ENCODE peak calls at places on chromosomes 1 and 21, in seven cellular contexts. W is stimulated activated CD8-positive, alpha-beta memory T cell treated with anti-CD3 and anti-CD28 coated beads, Interleukin-7, amount 100 ng/mL, for 1 hour; E is cardiac fibroblast; B is aorta; G is islet precursor cell; I is HuH-7.5; C is T-helper 1 cell. U is an unnamed sample.

GRCh38 chr1:30268923-30269666 is 454.3 kb downstream of the MATN1 start:
- DNase-seq in G (peak; percentile 49), E (no peak), I (no peak), B (no peak), W (no peak), C (no peak), U (no peak)

GRCh38 chr1:233523047-233523446 is 90.9 kb upstream of the KCNK1 start:
- DNase-seq in I (no peak), E (no peak), C (no peak), B (no peak), G (no peak), W (no peak), U (no peak)

GRCh38 chr1:150476754-150477153 is 10.5 kb upstream of the TARS2 start:
- DNase-seq in G (no peak), C (no peak), W (no peak), E (no peak), I (no peak), B (no peak), U (no peak)

GRCh38 chr1:111225717-111226400 is 1.7 kb upstream of the CHI3L2 start:
- DNase-seq in B (no peak), C (no peak), G (no peak), I (no peak), E (peak; percentile 36), W (no peak), U (no peak)

GRCh38 chr1:56469640-56470371 is 109.6 kb downstream of the PLPP3 start:
- DNase-seq in E (peak; percentile 70), G (no peak), I (no peak), C (no peak), W (no peak), B (no peak), U (no peak)

GRCh38 chr1:153790996-153791855 is 16.0 kb downstream of the SLC27A3 start:
- DNase-seq in G (no peak), I (no peak), B (no peak), E (peak; percentile 92), C (no peak), W (no peak), U (no peak)

GRCh38 chr21:42423197-42423675 is 19.5 kb downstream of the UBASH3A start:
- DNase-seq in I (no peak), G (no peak), B (no peak), C (no peak), W (no peak), E (no peak), U (no peak)

GRCh38 chr1:213376862-213377372 is 325.9 kb downstream of the RPS6KC1 start:
- DNase-seq in I (peak; percentile 56), W (no peak), C (no peak), E (peak; percentile 6), G (peak; percentile 72), B (no peak), U (no peak)

GRCh38 chr1:65442442-65442841 is 22.0 kb downstream of the LEPR start:
- DNase-seq in I (no peak), W (no peak), E (no peak), B (no peak), G (no peak), C (no peak), U (no peak)

GRCh38 chr1:905811-906531 is 17.8 kb upstream of the SAMD11 start:
- DNase-seq in W (no peak), I (no peak), C (no peak), G (no peak), B (peak; percentile 76), E (no peak), U (no peak)

GRCh38 chr21:34557261-34557660 is 45.3 kb upstream of the KCNE1 start:
- DNase-seq in E (no peak), B (no peak), G (peak; percentile 11), I (no peak), C (no peak), W (no peak), U (no peak)

GRCh38 chr21:42775891-42776290 is 103.4 kb downstream of the WDR4 start:
- DNase-seq in C (no peak), E (no peak), W (no peak), I (no peak), G (no peak), B (no peak), U (no peak)

GRCh38 chr1:8019229-8019620 is 6.9 kb downstream of the ERRFI1 start:
- DNase-seq in E (peak; percentile 29), W (no peak), C (no peak), B (no peak), G (no peak), I (no peak), U (no peak)

GRCh38 chr1:205493241-205494085 is 11.0 kb upstream of the CDK18 start:
- DNase-seq in B (peak; percentile 83), E (peak; percentile 92), G (peak; percentile 88), C (no peak), W (no peak), I (no peak), U (no peak)

GRCh38 chr1:41719590-41719989 is 199.1 kb downstream of the HIVEP3 start:
- DNase-seq in E (no peak), B (no peak), C (no peak), G (no peak), W (no peak), I (no peak), U (no peak)

GRCh38 chr1:33338495-33339211 is 17.8 kb upstream of the A3GALT2 start:
- DNase-seq in W (no peak), G (peak; percentile 88), I (no peak), B (no peak), C (no peak), E (peak; percentile 94), U (no peak)

GRCh38 chr1:36034692-36035091 is 49.2 kb upstream of the TEKT2 start:
- DNase-seq in C (no peak), B (no peak), W (no peak), I (no peak), G (no peak), E (peak; percentile 42), U (no peak)

GRCh38 chr21:15908187-15908586 is 178.4 kb downstream of the USP25 start:
- DNase-seq in B (no peak), W (no peak), E (peak; percentile 24), G (no peak), C (no peak), I (no peak), U (no peak)

GRCh38 chr1:59295603-59296002 is 1.3 kb upstream of the FGGY start:
- DNase-seq in W (no peak), C (no peak), E (no peak), I (no peak), B (no peak), G (no peak), U (no peak)

GRCh38 chr1:8329439-8329838 is 11.5 kb downstream of the SLC45A1 start:
- DNase-seq in B (no peak), W (no peak), E (no peak), C (no peak), I (no peak), G (no peak), U (no peak)

GRCh38 chr1:27522148-27522859 is 32.3 kb upstream of the WASF2 start:
- DNase-seq in B (no peak), G (no peak), W (no peak), E (no peak), I (no peak), C (peak; percentile 52), U (peak; percentile 41)